ENCODE peak calls at places on chromosomes 12 and 14, in six cellular contexts. One of them, this sample, is unnamed.

GRCh38 chr12:110826592-110827200 is 20.1 kb upstream of the CCDC63 start:
- DNase-seq in islet precursor cell: peak
- DNase-seq in NCI-H1417: peak
- DNase-seq in NCI-H1694 treated with DMSO at 0.1 percent for 48 hours: peak
- DNase-seq in brain microvascular endothelial cell: peak
- DNase-seq in HEK293T: peak
- DNase-seq in this sample: peak

GRCh38 chr12:67370979-67371378 is 101.8 kb downstream of the CAND1 start:
- DNase-seq in islet precursor cell: no peak
- DNase-seq in NCI-H1417: no peak
- DNase-seq in NCI-H1694 treated with DMSO at 0.1 percent for 48 hours: no peak
- DNase-seq in brain microvascular endothelial cell: no peak
- DNase-seq in HEK293T: no peak
- DNase-seq in this sample: no peak

GRCh38 chr14:77041837-77042557 is 13.5 kb upstream of the IRF2BPL start:
- DNase-seq in islet precursor cell: peak
- DNase-seq in NCI-H1417: peak
- DNase-seq in NCI-H1694 treated with DMSO at 0.1 percent for 48 hours: peak
- DNase-seq in brain microvascular endothelial cell: peak
- DNase-seq in HEK293T: no peak
- DNase-seq in this sample: peak

GRCh38 chr14:79732911-79733310 is 478.4 kb downstream of the DIO2 start:
- DNase-seq in islet precursor cell: no peak
- DNase-seq in NCI-H1417: no peak
- DNase-seq in NCI-H1694 treated with DMSO at 0.1 percent for 48 hours: no peak
- DNase-seq in brain microvascular endothelial cell: peak
- DNase-seq in HEK293T: no peak
- DNase-seq in this sample: no peak

GRCh38 chr12:123726244-123726643 is 14.1 kb downstream of the ATP6V0A2 start:
- DNase-seq in islet precursor cell: no peak
- DNase-seq in NCI-H1417: no peak
- DNase-seq in NCI-H1694 treated with DMSO at 0.1 percent for 48 hours: no peak
- DNase-seq in brain microvascular endothelial cell: no peak
- DNase-seq in HEK293T: no peak
- DNase-seq in this sample: no peak

GRCh38 chr12:6229823-6230222 is 29.6 kb downstream of the CD9 start:
- DNase-seq in islet precursor cell: no peak
- DNase-seq in NCI-H1417: no peak
- DNase-seq in NCI-H1694 treated with DMSO at 0.1 percent for 48 hours: no peak
- DNase-seq in brain microvascular endothelial cell: peak
- DNase-seq in HEK293T: no peak
- DNase-seq in this sample: no peak

GRCh38 chr12:79932393-79932792 is 2.5 kb downstream of the PPP1R12A start:
- DNase-seq in islet precursor cell: no peak
- DNase-seq in NCI-H1417: no peak
- DNase-seq in NCI-H1694 treated with DMSO at 0.1 percent for 48 hours: no peak
- DNase-seq in brain microvascular endothelial cell: no peak
- DNase-seq in HEK293T: no peak
- DNase-seq in this sample: peak

GRCh38 chr12:54935235-54935951 is 49.2 kb downstream of the TESPA1 start:
- DNase-seq in islet precursor cell: peak
- DNase-seq in NCI-H1417: no peak
- DNase-seq in NCI-H1694 treated with DMSO at 0.1 percent for 48 hours: no peak
- DNase-seq in brain microvascular endothelial cell: peak
- DNase-seq in HEK293T: no peak
- DNase-seq in this sample: peak

GRCh38 chr12:13000616-13000934 is 510 bp upstream of the HEBP1 start:
- DNase-seq in islet precursor cell: no peak
- DNase-seq in NCI-H1417: peak
- DNase-seq in NCI-H1694 treated with DMSO at 0.1 percent for 48 hours: peak
- DNase-seq in brain microvascular endothelial cell: no peak
- DNase-seq in HEK293T: no peak
- DNase-seq in this sample: no peak

GRCh38 chr12:118059645-118060275 is 1.2 kb downstream of the WSB2 start:
- DNase-seq in islet precursor cell: no peak
- DNase-seq in NCI-H1417: peak
- DNase-seq in NCI-H1694 treated with DMSO at 0.1 percent for 48 hours: no peak
- DNase-seq in brain microvascular endothelial cell: no peak
- DNase-seq in HEK293T: no peak
- DNase-seq in this sample: no peak

GRCh38 chr12:117521327-117521726 is 159.9 kb upstream of the NOS1 start:
- DNase-seq in islet precursor cell: no peak
- DNase-seq in NCI-H1417: no peak
- DNase-seq in NCI-H1694 treated with DMSO at 0.1 percent for 48 hours: no peak
- DNase-seq in brain microvascular endothelial cell: no peak
- DNase-seq in HEK293T: no peak
- DNase-seq in this sample: no peak

This sample was measured in K562.